ENCODE peak calls at places on chromosomes 7 and 10, in ten cellular contexts. One of them, this sample, is unnamed.

GRCh38 chr10:13857465-13857864 is 270.7 kb downstream of the PRPF18 start:
- DNase-seq in AG20443: no peak
- DNase-seq in HT1080: no peak
- DNase-seq in HCT116: no peak
- DNase-seq in IMR-90: no peak
- DNase-seq in heart left ventricle: no peak
- DNase-seq in activated naive CD8-positive, alpha-beta T cell treated with anti-CD3 and anti-CD28 coated beads, Interleukin-2, amount 50 U/mL, for 24 hours: no peak
- DNase-seq in hepatic stellate cell: no peak
- DNase-seq in CD4-positive, alpha-beta memory T cell: no peak
- DNase-seq in Daoy: no peak
- DNase-seq in this sample: no peak

GRCh38 chr10:61503051-61503450 is 49.9 kb upstream of the TMEM26 start:
- DNase-seq in heart left ventricle: no peak
- DNase-seq in IMR-90: peak; percentile 58
- DNase-seq in activated naive CD8-positive, alpha-beta T cell treated with anti-CD3 and anti-CD28 coated beads, Interleukin-2, amount 50 U/mL, for 24 hours: no peak
- DNase-seq in Daoy: no peak
- DNase-seq in HCT116: no peak
- DNase-seq in hepatic stellate cell: peak; percentile 4
- DNase-seq in HT1080: peak; percentile 71
- DNase-seq in AG20443: peak; percentile 40
- DNase-seq in CD4-positive, alpha-beta memory T cell: no peak
- DNase-seq in this sample: no peak

GRCh38 chr10:132395704-132396494 is 1.1 kb upstream of the PWWP2B start:
- DNase-seq in IMR-90: no peak
- DNase-seq in hepatic stellate cell: no peak
- DNase-seq in AG20443: peak; percentile 72
- DNase-seq in HT1080: no peak
- DNase-seq in Daoy: no peak
- DNase-seq in CD4-positive, alpha-beta memory T cell: no peak
- DNase-seq in activated naive CD8-positive, alpha-beta T cell treated with anti-CD3 and anti-CD28 coated beads, Interleukin-2, amount 50 U/mL, for 24 hours: peak; percentile 37
- DNase-seq in HCT116: no peak
- DNase-seq in heart left ventricle: peak; percentile 89
- DNase-seq in this sample: peak; percentile 87

GRCh38 chr10:103890194-103890658 is 27.8 kb downstream of the STN1 start:
- DNase-seq in activated naive CD8-positive, alpha-beta T cell treated with anti-CD3 and anti-CD28 coated beads, Interleukin-2, amount 50 U/mL, for 24 hours: no peak
- DNase-seq in Daoy: peak; percentile 41
- DNase-seq in IMR-90: peak; percentile 8
- DNase-seq in heart left ventricle: no peak
- DNase-seq in AG20443: no peak
- DNase-seq in hepatic stellate cell: no peak
- DNase-seq in HT1080: peak; percentile 80
- DNase-seq in HCT116: peak; percentile 79
- DNase-seq in CD4-positive, alpha-beta memory T cell: no peak
- DNase-seq in this sample: no peak

GRCh38 chr7:119026391-119026790 is 801.9 kb downstream of the ANKRD7 start:
- DNase-seq in CD4-positive, alpha-beta memory T cell: no peak
- DNase-seq in heart left ventricle: no peak
- DNase-seq in hepatic stellate cell: no peak
- DNase-seq in Daoy: no peak
- DNase-seq in IMR-90: no peak
- DNase-seq in HCT116: no peak
- DNase-seq in HT1080: no peak
- DNase-seq in activated naive CD8-positive, alpha-beta T cell treated with anti-CD3 and anti-CD28 coated beads, Interleukin-2, amount 50 U/mL, for 24 hours: no peak
- DNase-seq in AG20443: no peak
- DNase-seq in this sample: no peak

GRCh38 chr10:133257489-133258065 is 19.1 kb downstream of the ADAM8 start:
- DNase-seq in HCT116: no peak
- DNase-seq in heart left ventricle: peak; percentile 83
- DNase-seq in IMR-90: no peak
- DNase-seq in HT1080: no peak
- DNase-seq in activated naive CD8-positive, alpha-beta T cell treated with anti-CD3 and anti-CD28 coated beads, Interleukin-2, amount 50 U/mL, for 24 hours: peak; percentile 56
- DNase-seq in Daoy: peak; percentile 24
- DNase-seq in CD4-positive, alpha-beta memory T cell: no peak
- DNase-seq in AG20443: no peak
- DNase-seq in hepatic stellate cell: peak; percentile 55
- DNase-seq in this sample: peak; percentile 87

GRCh38 chr7:151371266-151371665 is 29.7 kb downstream of the NUB1 start:
- DNase-seq in CD4-positive, alpha-beta memory T cell: no peak
- DNase-seq in HT1080: no peak
- DNase-seq in hepatic stellate cell: no peak
- DNase-seq in HCT116: no peak
- DNase-seq in Daoy: no peak
- DNase-seq in AG20443: no peak
- DNase-seq in heart left ventricle: no peak
- DNase-seq in activated naive CD8-positive, alpha-beta T cell treated with anti-CD3 and anti-CD28 coated beads, Interleukin-2, amount 50 U/mL, for 24 hours: no peak
- DNase-seq in IMR-90: no peak
- DNase-seq in this sample: no peak

GRCh38 chr10:130141460-130141859 is 5.3 kb downstream of the GLRX3 start:
- DNase-seq in HCT116: no peak
- DNase-seq in CD4-positive, alpha-beta memory T cell: no peak
- DNase-seq in AG20443: no peak
- DNase-seq in HT1080: no peak
- DNase-seq in heart left ventricle: no peak
- DNase-seq in Daoy: no peak
- DNase-seq in IMR-90: peak; percentile 36
- DNase-seq in hepatic stellate cell: no peak
- DNase-seq in activated naive CD8-positive, alpha-beta T cell treated with anti-CD3 and anti-CD28 coated beads, Interleukin-2, amount 50 U/mL, for 24 hours: no peak
- DNase-seq in this sample: no peak

GRCh38 chr7:44050121-44050914 is 5.8 kb downstream of the DBNL start:
- DNase-seq in HCT116: no peak
- DNase-seq in CD4-positive, alpha-beta memory T cell: no peak
- DNase-seq in AG20443: no peak
- DNase-seq in hepatic stellate cell: no peak
- DNase-seq in Daoy: peak; percentile 3
- DNase-seq in activated naive CD8-positive, alpha-beta T cell treated with anti-CD3 and anti-CD28 coated beads, Interleukin-2, amount 50 U/mL, for 24 hours: no peak
- DNase-seq in heart left ventricle: no peak
- DNase-seq in IMR-90: no peak
- DNase-seq in HT1080: no peak
- DNase-seq in this sample: no peak

GRCh38 chr10:68987611-68988010 is 992 bp upstream of the KIFBP start:
- DNase-seq in heart left ventricle: no peak
- DNase-seq in IMR-90: no peak
- DNase-seq in CD4-positive, alpha-beta memory T cell: no peak
- DNase-seq in HT1080: no peak
- DNase-seq in AG20443: no peak
- DNase-seq in hepatic stellate cell: no peak
- DNase-seq in Daoy: no peak
- DNase-seq in activated naive CD8-positive, alpha-beta T cell treated with anti-CD3 and anti-CD28 coated beads, Interleukin-2, amount 50 U/mL, for 24 hours: no peak
- DNase-seq in HCT116: no peak
- DNase-seq in this sample: no peak

GRCh38 chr10:62735464-62736188 is 68.9 kb upstream of the ADO start:
- DNase-seq in CD4-positive, alpha-beta memory T cell: no peak
- DNase-seq in HT1080: peak; percentile 63
- DNase-seq in activated naive CD8-positive, alpha-beta T cell treated with anti-CD3 and anti-CD28 coated beads, Interleukin-2, amount 50 U/mL, for 24 hours: no peak
- DNase-seq in Daoy: peak; percentile 43
- DNase-seq in HCT116: no peak
- DNase-seq in AG20443: no peak
- DNase-seq in heart left ventricle: no peak
- DNase-seq in hepatic stellate cell: peak; percentile 13
- DNase-seq in IMR-90: peak; percentile 47
- DNase-seq in this sample: no peak

GRCh38 chr10:49817845-49818244 is 55.7 kb upstream of the OGDHL start:
- DNase-seq in hepatic stellate cell: no peak
- DNase-seq in activated naive CD8-positive, alpha-beta T cell treated with anti-CD3 and anti-CD28 coated beads, Interleukin-2, amount 50 U/mL, for 24 hours: no peak
- DNase-seq in heart left ventricle: no peak
- DNase-seq in CD4-positive, alpha-beta memory T cell: no peak
- DNase-seq in Daoy: no peak
- DNase-seq in HCT116: no peak
- DNase-seq in IMR-90: no peak
- DNase-seq in HT1080: no peak
- DNase-seq in AG20443: no peak
- DNase-seq in this sample: no peak

GRCh38 chr10:4384254-4384653 is 441.8 kb upstream of the AKR1E2 start:
- DNase-seq in IMR-90: peak; percentile 76
- DNase-seq in CD4-positive, alpha-beta memory T cell: no peak
- DNase-seq in HT1080: no peak
- DNase-seq in Daoy: peak; percentile 9
- DNase-seq in hepatic stellate cell: no peak
- DNase-seq in HCT116: no peak
- DNase-seq in heart left ventricle: no peak
- DNase-seq in AG20443: peak; percentile 10
- DNase-seq in activated naive CD8-positive, alpha-beta T cell treated with anti-CD3 and anti-CD28 coated beads, Interleukin-2, amount 50 U/mL, for 24 hours: no peak
- DNase-seq in this sample: no peak

GRCh38 chr7:85287126-85287825 is 100.4 kb upstream of the SEMA3D start:
- DNase-seq in IMR-90: peak; percentile 56
- DNase-seq in Daoy: peak; percentile 5
- DNase-seq in HCT116: no peak
- DNase-seq in CD4-positive, alpha-beta memory T cell: no peak
- DNase-seq in hepatic stellate cell: no peak
- DNase-seq in HT1080: no peak
- DNase-seq in heart left ventricle: no peak
- DNase-seq in AG20443: peak; percentile 22
- DNase-seq in activated naive CD8-positive, alpha-beta T cell treated with anti-CD3 and anti-CD28 coated beads, Interleukin-2, amount 50 U/mL, for 24 hours: no peak
- DNase-seq in this sample: no peak

GRCh38 chr7:73439305-73439704 is 5.7 kb downstream of the FZD9 start:
- DNase-seq in heart left ventricle: no peak
- DNase-seq in IMR-90: no peak
- DNase-seq in HCT116: no peak
- DNase-seq in Daoy: no peak
- DNase-seq in CD4-positive, alpha-beta memory T cell: no peak
- DNase-seq in activated naive CD8-positive, alpha-beta T cell treated with anti-CD3 and anti-CD28 coated beads, Interleukin-2, amount 50 U/mL, for 24 hours: no peak
- DNase-seq in hepatic stellate cell: no peak
- DNase-seq in AG20443: no peak
- DNase-seq in HT1080: no peak
- DNase-seq in this sample: no peak

GRCh38 chr10:79293841-79294705 is 53.2 kb upstream of the PPIF start:
- DNase-seq in IMR-90: peak; percentile 72
- DNase-seq in HCT116: no peak
- DNase-seq in Daoy: no peak
- DNase-seq in HT1080: peak; percentile 79
- DNase-seq in hepatic stellate cell: peak; percentile 75
- DNase-seq in AG20443: peak; percentile 63
- DNase-seq in CD4-positive, alpha-beta memory T cell: no peak
- DNase-seq in heart left ventricle: peak; percentile 57
- DNase-seq in activated naive CD8-positive, alpha-beta T cell treated with anti-CD3 and anti-CD28 coated beads, Interleukin-2, amount 50 U/mL, for 24 hours: no peak
- DNase-seq in this sample: peak; percentile 77

GRCh38 chr7:146346096-146346495 is 229.5 kb downstream of the CNTNAP2 start:
- DNase-seq in Daoy: no peak
- DNase-seq in AG20443: no peak
- DNase-seq in IMR-90: no peak
- DNase-seq in activated naive CD8-positive, alpha-beta T cell treated with anti-CD3 and anti-CD28 coated beads, Interleukin-2, amount 50 U/mL, for 24 hours: no peak
- DNase-seq in hepatic stellate cell: no peak
- DNase-seq in heart left ventricle: no peak
- DNase-seq in CD4-positive, alpha-beta memory T cell: no peak
- DNase-seq in HCT116: no peak
- DNase-seq in HT1080: no peak
- DNase-seq in this sample: no peak

GRCh38 chr7:17690030-17690429 is 250.3 kb downstream of the SNX13 start:
- DNase-seq in activated naive CD8-positive, alpha-beta T cell treated with anti-CD3 and anti-CD28 coated beads, Interleukin-2, amount 50 U/mL, for 24 hours: no peak
- DNase-seq in CD4-positive, alpha-beta memory T cell: no peak
- DNase-seq in HT1080: peak; percentile 91
- DNase-seq in heart left ventricle: no peak
- DNase-seq in IMR-90: peak; percentile 95
- DNase-seq in HCT116: no peak
- DNase-seq in Daoy: peak; percentile 97
- DNase-seq in hepatic stellate cell: peak; percentile 79
- DNase-seq in AG20443: peak; percentile 88
- DNase-seq in this sample: no peak

GRCh38 chr7:51827641-51828040 is 511.0 kb upstream of the COBL start:
- DNase-seq in Daoy: no peak
- DNase-seq in HCT116: no peak
- DNase-seq in hepatic stellate cell: no peak
- DNase-seq in IMR-90: no peak
- DNase-seq in HT1080: no peak
- DNase-seq in AG20443: no peak
- DNase-seq in CD4-positive, alpha-beta memory T cell: no peak
- DNase-seq in activated naive CD8-positive, alpha-beta T cell treated with anti-CD3 and anti-CD28 coated beads, Interleukin-2, amount 50 U/mL, for 24 hours: no peak
- DNase-seq in heart left ventricle: no peak
- DNase-seq in this sample: no peak

GRCh38 chr7:69656077-69656476 is 57.8 kb downstream of the AUTS2 start:
- DNase-seq in AG20443: no peak
- DNase-seq in heart left ventricle: no peak
- DNase-seq in activated naive CD8-positive, alpha-beta T cell treated with anti-CD3 and anti-CD28 coated beads, Interleukin-2, amount 50 U/mL, for 24 hours: no peak
- DNase-seq in IMR-90: no peak
- DNase-seq in HCT116: no peak
- DNase-seq in HT1080: no peak
- DNase-seq in CD4-positive, alpha-beta memory T cell: no peak
- DNase-seq in Daoy: no peak
- DNase-seq in hepatic stellate cell: no peak
- DNase-seq in this sample: peak; percentile 33

GRCh38 chr7:18225067-18225466 is 197.4 kb upstream of the PRPS1L1 start:
- DNase-seq in Daoy: no peak
- DNase-seq in HCT116: no peak
- DNase-seq in heart left ventricle: no peak
- DNase-seq in CD4-positive, alpha-beta memory T cell: no peak
- DNase-seq in hepatic stellate cell: no peak
- DNase-seq in activated naive CD8-positive, alpha-beta T cell treated with anti-CD3 and anti-CD28 coated beads, Interleukin-2, amount 50 U/mL, for 24 hours: no peak
- DNase-seq in HT1080: no peak
- DNase-seq in AG20443: no peak
- DNase-seq in IMR-90: no peak
- DNase-seq in this sample: no peak

GRCh38 chr7:108598153-108598552 is 28.5 kb downstream of the DNAJB9 start:
- DNase-seq in CD4-positive, alpha-beta memory T cell: no peak
- DNase-seq in Daoy: no peak
- DNase-seq in heart left ventricle: no peak
- DNase-seq in HCT116: no peak
- DNase-seq in hepatic stellate cell: no peak
- DNase-seq in IMR-90: no peak
- DNase-seq in AG20443: no peak
- DNase-seq in HT1080: no peak
- DNase-seq in activated naive CD8-positive, alpha-beta T cell treated with anti-CD3 and anti-CD28 coated beads, Interleukin-2, amount 50 U/mL, for 24 hours: no peak
- DNase-seq in this sample: no peak

GRCh38 chr7:50661345-50662058 is 96.3 kb upstream of the DDC start:
- DNase-seq in HCT116: no peak
- DNase-seq in CD4-positive, alpha-beta memory T cell: no peak
- DNase-seq in AG20443: no peak
- DNase-seq in Daoy: no peak
- DNase-seq in heart left ventricle: no peak
- DNase-seq in hepatic stellate cell: no peak
- DNase-seq in activated naive CD8-positive, alpha-beta T cell treated with anti-CD3 and anti-CD28 coated beads, Interleukin-2, amount 50 U/mL, for 24 hours: no peak
- DNase-seq in IMR-90: no peak
- DNase-seq in HT1080: no peak
- DNase-seq in this sample: no peak

GRCh38 chr10:71696635-71697326 is 22.8 kb downstream of the C10orf105 start:
- DNase-seq in CD4-positive, alpha-beta memory T cell: peak; percentile 56
- DNase-seq in activated naive CD8-positive, alpha-beta T cell treated with anti-CD3 and anti-CD28 coated beads, Interleukin-2, amount 50 U/mL, for 24 hours: peak; percentile 81
- DNase-seq in HT1080: peak; percentile 25
- DNase-seq in heart left ventricle: peak; percentile 66
- DNase-seq in IMR-90: no peak
- DNase-seq in AG20443: peak; percentile 79
- DNase-seq in hepatic stellate cell: peak; percentile 76
- DNase-seq in HCT116: no peak
- DNase-seq in Daoy: peak; percentile 54
- DNase-seq in this sample: peak; percentile 61

GRCh38 chr10:61899045-61899444 is 2.5 kb upstream of the ARID5B start:
- DNase-seq in HCT116: no peak
- DNase-seq in hepatic stellate cell: peak; percentile 62
- DNase-seq in HT1080: peak; percentile 72
- DNase-seq in heart left ventricle: no peak
- DNase-seq in CD4-positive, alpha-beta memory T cell: peak; percentile 31
- DNase-seq in Daoy: peak; percentile 71
- DNase-seq in AG20443: no peak
- DNase-seq in activated naive CD8-positive, alpha-beta T cell treated with anti-CD3 and anti-CD28 coated beads, Interleukin-2, amount 50 U/mL, for 24 hours: no peak
- DNase-seq in IMR-90: peak; percentile 85
- DNase-seq in this sample: no peak

GRCh38 chr10:78805176-78805575 is 263.6 kb upstream of the ZMIZ1 start:
- DNase-seq in AG20443: peak; percentile 92
- DNase-seq in heart left ventricle: peak; percentile 88
- DNase-seq in hepatic stellate cell: peak; percentile 90
- DNase-seq in CD4-positive, alpha-beta memory T cell: no peak
- DNase-seq in activated naive CD8-positive, alpha-beta T cell treated with anti-CD3 and anti-CD28 coated beads, Interleukin-2, amount 50 U/mL, for 24 hours: no peak
- DNase-seq in IMR-90: peak; percentile 99
- DNase-seq in HCT116: no peak
- DNase-seq in Daoy: peak; percentile 90
- DNase-seq in HT1080: peak; percentile 84
- DNase-seq in this sample: peak; percentile 40

GRCh38 chr7:83248000-83248399 is 85.3 kb upstream of the PCLO start:
- DNase-seq in AG20443: no peak
- DNase-seq in Daoy: peak; percentile 2
- DNase-seq in CD4-positive, alpha-beta memory T cell: no peak
- DNase-seq in HCT116: no peak
- DNase-seq in HT1080: no peak
- DNase-seq in IMR-90: no peak
- DNase-seq in hepatic stellate cell: no peak
- DNase-seq in activated naive CD8-positive, alpha-beta T cell treated with anti-CD3 and anti-CD28 coated beads, Interleukin-2, amount 50 U/mL, for 24 hours: no peak
- DNase-seq in heart left ventricle: no peak
- DNase-seq in this sample: no peak

GRCh38 chr10:18577823-18578685 is 73.3 kb downstream of the NSUN6 start:
- DNase-seq in HCT116: no peak
- DNase-seq in IMR-90: no peak
- DNase-seq in heart left ventricle: no peak
- DNase-seq in HT1080: no peak
- DNase-seq in Daoy: no peak
- DNase-seq in CD4-positive, alpha-beta memory T cell: no peak
- DNase-seq in activated naive CD8-positive, alpha-beta T cell treated with anti-CD3 and anti-CD28 coated beads, Interleukin-2, amount 50 U/mL, for 24 hours: no peak
- DNase-seq in hepatic stellate cell: no peak
- DNase-seq in AG20443: no peak
- DNase-seq in this sample: no peak